ENCODE peak calls at places on chromosomes 4 and X, in four cellular contexts. K is left ventricle myocardium inferior, L is right lobe of liver, P is heart left ventricle. W is an unnamed sample.

GRCh38 chrX:15150578-15150977 is 119.3 kb downstream of the ASB9 start:
- DNase-seq in K (no peak), L (no peak), P (no peak), W (no peak)

GRCh38 chr4:166662266-166662843 is 571.9 kb downstream of the SPOCK3 start:
- DNase-seq in K (no peak), L (no peak), P (no peak), W (no peak)

GRCh38 chr4:55008166-55009056 is 117.0 kb downstream of the KDR start:
- DNase-seq in K (no peak), L (peak), P (no peak), W (no peak)

GRCh38 chrX:78307665-78308064 is 19.7 kb downstream of the CYSLTR1 start:
- DNase-seq in K (no peak), L (no peak), P (no peak), W (no peak)

GRCh38 chrX:115561605-115562491 is 874 bp downstream of the PLS3 start:
- DNase-seq in K (peak), L (peak), P (peak), W (peak)

GRCh38 chr4:140020457-140021361 is 133.3 kb downstream of the MAML3 start:
- DNase-seq in K (no peak), L (no peak), P (no peak), W (no peak)

GRCh38 chr4:89114100-89114499 is 2.8 kb downstream of the TIGD2 start:
- DNase-seq in K (no peak), L (peak), P (no peak), W (no peak)

GRCh38 chr4:165301833-165302232 is 25.6 kb upstream of the MSMO1 start:
- DNase-seq in K (no peak), L (no peak), P (no peak), W (no peak)

GRCh38 chr4:89712141-89712540 is 124.8 kb downstream of the SNCA start:
- DNase-seq in K (no peak), L (no peak), P (no peak), W (no peak)

GRCh38 chr4:110099638-110100037 is 98.8 kb downstream of the ELOVL6 start:
- DNase-seq in K (no peak), L (no peak), P (no peak), W (no peak)

GRCh38 chr4:182227611-182228010 is 15.6 kb upstream of the TENM3 start:
- DNase-seq in K (no peak), L (no peak), P (no peak), W (no peak)

GRCh38 chr4:142567199-142567598 is 278.9 kb downstream of the INPP4B start:
- DNase-seq in K (no peak), L (no peak), P (no peak), W (no peak)

GRCh38 chrX:101774340-101774739 is 114.7 kb upstream of the ARMCX2 start:
- DNase-seq in K (no peak), L (no peak), P (no peak), W (no peak)

GRCh38 chr4:8128096-8128856 is 30.3 kb downstream of the ABLIM2 start:
- DNase-seq in K (no peak), L (no peak), P (no peak), W (peak)

GRCh38 chr4:41611124-41611838 is 73.3 kb downstream of the LIMCH1 start:
- DNase-seq in K (no peak), L (no peak), P (no peak), W (no peak)

GRCh38 chrX:151753313-151754041 is 18.9 kb downstream of the CNGA2 start:
- DNase-seq in K (peak), L (peak), P (peak), W (peak)

GRCh38 chrX:146907391-146908240 is 93.1 kb upstream of the CXorf51A start:
- DNase-seq in K (no peak), L (no peak), P (peak), W (no peak)

GRCh38 chrX:40179333-40179732 is 81.6 kb upstream of the BCOR start:
- DNase-seq in K (no peak), L (no peak), P (no peak), W (no peak)

GRCh38 chr4:85808864-85809263 is 333.9 kb downstream of the ARHGAP24 start:
- DNase-seq in K (no peak), L (no peak), P (no peak), W (no peak)

GRCh38 chrX:20383487-20383886 is 116.8 kb upstream of the RPS6KA3 start:
- DNase-seq in K (no peak), L (no peak), P (no peak), W (no peak)

GRCh38 chr4:113555868-113556267 is 205.7 kb downstream of the CAMK2D start:
- DNase-seq in K (no peak), L (no peak), P (no peak), W (no peak)

GRCh38 chr4:35835893-35836292 is 408.4 kb downstream of the ARAP2 start:
- DNase-seq in K (no peak), L (no peak), P (no peak), W (no peak)

DNA sequence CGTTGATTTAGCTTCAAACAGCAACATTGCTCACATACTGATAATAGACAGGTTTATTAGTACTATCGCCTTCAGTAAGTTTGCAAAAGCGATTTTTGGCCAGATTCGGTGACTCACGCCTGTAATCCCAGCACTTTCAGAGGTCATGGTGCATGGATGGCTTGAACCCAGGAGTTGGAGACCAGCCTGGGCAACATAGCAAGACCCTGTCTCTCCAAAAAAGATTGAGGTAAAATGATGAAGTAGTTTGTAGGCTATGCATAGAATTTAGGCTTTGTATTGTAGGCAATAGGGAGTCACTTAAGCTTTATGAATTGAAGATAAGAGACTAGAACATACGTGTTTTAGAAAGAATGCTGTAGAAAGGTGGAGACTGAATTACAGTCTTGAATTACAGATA is 1.1 kb upstream of the GNPDA2 start:
- DNase-seq in K (no peak), L (no peak), P (no peak), W (no peak)
- H3K4me3 ChIP-seq in K (peak), L (no peak), P (no peak), W (no peak)

GRCh38 chr4:175996231-175996630 is 69.4 kb upstream of the WDR17 start:
- DNase-seq in K (no peak), L (no peak), P (no peak), W (no peak)
- H3K27ac ChIP-seq in K (no peak), L (no peak), P (no peak), W (no peak)

DNA sequence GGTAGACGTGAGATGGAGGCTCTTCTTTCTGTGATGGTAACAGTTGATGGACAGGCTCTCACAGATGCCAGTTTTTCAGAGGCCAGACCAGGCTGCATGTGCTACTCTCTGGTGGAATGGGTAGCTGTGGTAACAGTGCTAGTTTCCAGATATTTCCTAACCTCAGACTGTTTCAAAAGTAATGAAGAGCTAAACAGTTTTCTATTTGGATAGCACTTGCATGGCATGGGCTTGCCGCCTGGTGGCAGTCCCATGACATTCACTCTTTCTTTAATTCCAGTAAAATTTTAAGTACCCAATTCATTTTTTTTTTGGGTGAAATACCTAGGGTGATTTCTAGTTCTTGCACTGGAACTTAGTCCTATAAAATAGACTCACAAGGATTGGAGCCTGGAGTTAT is 220.2 kb upstream of the MAD2L1 start:
- DNase-seq in K (no peak), L (no peak), P (no peak), W (no peak)
- TF ChIP-seq CTCF in K (no peak), L (no peak), P (no peak), W (peak)

DNA sequence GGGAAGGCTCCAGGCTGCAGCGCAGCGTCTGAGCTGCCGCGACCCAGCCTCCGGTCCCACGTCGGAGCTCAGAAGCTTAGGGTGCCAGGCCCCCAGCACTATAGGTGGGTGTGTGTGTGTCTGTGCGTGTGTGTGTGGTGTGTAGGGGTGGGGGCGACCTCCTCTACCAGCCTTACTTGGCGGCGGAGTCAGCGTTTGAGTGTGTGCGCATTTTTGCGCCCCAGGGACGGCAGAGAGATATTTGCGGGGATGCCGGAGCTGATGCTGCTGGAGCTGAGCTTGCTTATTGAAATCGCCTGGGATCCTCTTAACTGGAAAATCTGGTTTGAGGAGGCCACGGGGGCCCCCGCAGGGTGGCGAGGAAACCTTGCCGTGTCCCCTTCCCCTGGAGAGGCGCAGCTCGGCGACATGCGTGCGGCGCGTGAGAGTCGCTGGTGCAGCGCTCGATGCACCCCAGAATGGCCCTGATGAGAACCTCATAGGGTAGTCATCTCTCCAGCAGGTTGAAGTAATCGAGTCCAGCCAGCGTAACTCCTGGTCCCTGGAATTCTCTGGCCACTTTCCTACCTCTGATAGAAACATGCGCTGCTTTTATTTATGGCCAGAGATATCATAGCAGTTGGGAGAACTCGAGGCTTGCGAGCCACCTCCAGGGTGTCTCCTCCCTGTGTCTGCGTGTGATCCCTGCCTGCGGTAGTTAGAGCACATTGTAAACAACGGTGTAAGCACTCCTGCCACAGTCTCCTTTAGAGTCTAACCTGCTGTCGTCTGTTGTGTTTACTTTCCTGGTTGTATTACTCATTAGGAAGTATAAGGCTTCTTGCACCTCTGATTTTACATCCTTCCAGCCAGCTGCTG is 2.7 kb downstream of the ADGRL3 start:
- DNase-seq in K (peak), L (no peak), P (peak), W (no peak)
- H3K4me3 ChIP-seq in K (peak), L (no peak), P (peak), W (peak)

DNA sequence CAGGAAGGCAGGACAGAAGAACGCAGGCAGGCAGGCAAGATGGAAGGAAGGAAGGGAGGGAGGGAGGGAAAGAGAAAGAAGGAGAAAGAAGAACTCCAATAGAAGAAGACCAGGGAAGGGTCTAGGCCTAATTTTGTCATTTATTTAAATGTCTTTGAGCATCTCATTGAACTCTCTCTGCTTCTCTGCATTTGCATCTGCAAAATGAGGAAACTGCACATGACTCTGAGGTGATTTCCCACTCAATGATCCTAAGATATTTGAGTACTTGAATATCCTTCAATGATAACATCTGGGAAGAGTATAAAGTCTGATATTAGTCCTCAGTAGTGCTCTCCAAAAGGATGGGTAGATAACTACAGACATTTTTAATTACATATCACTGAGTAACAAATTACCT is 33.1 kb upstream of the RBPJ start:
- DNase-seq in K (no peak), L (no peak), P (no peak), W (no peak)
- H3K27ac ChIP-seq in K (no peak), L (no peak), P (no peak), W (peak)

W was measured in left lung.